ENCODE peak calls at places on chromosomes 13 and 19, in ten cellular contexts. J is Karpas-422; W is iris pigment epithelial cell; A is ureter; U is activated naive CD4-positive, alpha-beta T cell treated with anti-CD3 and anti-CD28 coated beads, Interleukin-2, amount 50 U/mL, for 16 hours; D is SW480; B is CD4-positive, CD25-positive, alpha-beta regulatory T cell; K is nucleus accumbens; R is AG08396; Y is GOT3. C is an unnamed sample.
A peak's percentile ranks its signal among the peaks of the same experiment; 100 is the strongest.

GRCh38 chr13:71017607-71018006 is 849.4 kb downstream of the DACH1 start:
- DNase-seq in J (no peak), W (no peak), A (no peak), U (no peak), D (no peak), B (no peak), K (no peak), R (no peak), Y (no peak), C (no peak)

GRCh38 chr19:52742516-52742915 is 7.7 kb upstream of the ZNF611 start:
- DNase-seq in J (no peak), W (peak; percentile 26), A (no peak), U (no peak), D (no peak), B (no peak), K (no peak), R (no peak), Y (no peak), C (no peak)

GRCh38 chr19:3346677-3347353 is 19.6 kb upstream of the NFIC start:
- DNase-seq in J (no peak), W (no peak), A (peak; percentile 83), U (no peak), D (no peak), B (no peak), K (peak; percentile 86), R (peak; percentile 70), Y (no peak), C (peak; percentile 87)

GRCh38 chr19:41366089-41366488 is 2.1 kb upstream of the B9D2 start:
- DNase-seq in J (peak; percentile 64), W (no peak), A (no peak), U (no peak), D (peak; percentile 46), B (peak; percentile 46), K (no peak), R (no peak), Y (no peak), C (no peak)

GRCh38 chr19:2528543-2529173 is 52.7 kb downstream of the GADD45B start:
- DNase-seq in J (no peak), W (peak; percentile 17), A (no peak), U (no peak), D (no peak), B (no peak), K (no peak), R (peak; percentile 2), Y (no peak), C (no peak)

GRCh38 chr13:105991622-105992254 is 543.7 kb downstream of the EFNB2 start:
- DNase-seq in J (no peak), W (peak; percentile 77), A (peak; percentile 54), U (no peak), D (no peak), B (no peak), K (no peak), R (peak; percentile 56), Y (no peak), C (no peak)

GRCh38 chr13:21338651-21339278 is 120.3 kb downstream of the ZDHHC20 start:
- DNase-seq in J (no peak), W (no peak), A (no peak), U (no peak), D (no peak), B (no peak), K (no peak), R (no peak), Y (no peak), C (no peak)

GRCh38 chr13:73466561-73466960 is 407.8 kb downstream of the KLF5 start:
- DNase-seq in J (no peak), W (no peak), A (no peak), U (no peak), D (no peak), B (no peak), K (no peak), R (no peak), Y (no peak), C (no peak)

GRCh38 chr19:51440846-51441409 is 17.3 kb downstream of the SIGLEC8 start:
- DNase-seq in J (no peak), W (no peak), A (no peak), U (peak; percentile 53), D (peak; percentile 36), B (no peak), K (no peak), R (no peak), Y (no peak), C (no peak)

GRCh38 chr13:41697578-41697977 is 240.2 kb downstream of the RGCC start:
- DNase-seq in J (no peak), W (no peak), A (no peak), U (no peak), D (no peak), B (no peak), K (no peak), R (no peak), Y (no peak), C (no peak)

GRCh38 chr19:30406220-30406944 is 34.2 kb downstream of the ZNF536 start:
- DNase-seq in J (peak; percentile 85), W (no peak), A (peak; percentile 56), U (no peak), D (peak; percentile 21), B (no peak), K (peak; percentile 50), R (peak; percentile 61), Y (no peak), C (peak; percentile 27)

GRCh38 chr13:26497991-26498423 is 59.5 kb upstream of the WASF3 start:
- DNase-seq in J (no peak), W (peak; percentile 97), A (no peak), U (no peak), D (no peak), B (no peak), K (no peak), R (peak; percentile 64), Y (no peak), C (no peak)

GRCh38 chr19:53782698-53783097 is 41.4 kb downstream of the NLRP12 start:
- DNase-seq in J (no peak), W (no peak), A (no peak), U (no peak), D (no peak), B (no peak), K (no peak), R (no peak), Y (no peak), C (no peak)

GRCh38 chr19:43674630-43674982 is 4.6 kb upstream of the PLAUR start:
- DNase-seq in J (no peak), W (peak; percentile 44), A (no peak), U (no peak), D (no peak), B (no peak), K (no peak), R (no peak), Y (no peak), C (no peak)

GRCh38 chr19:18496167-18496979 is 25.5 kb downstream of the ELL start:
- DNase-seq in J (no peak), W (peak; percentile 89), A (no peak), U (peak; percentile 28), D (peak; percentile 20), B (peak; percentile 72), K (no peak), R (peak; percentile 50), Y (no peak), C (peak; percentile 73)

GRCh38 chr19:29528946-29529645 is 3.3 kb downstream of the VSTM2B start:
- DNase-seq in J (no peak), W (no peak), A (no peak), U (no peak), D (no peak), B (no peak), K (no peak), R (no peak), Y (no peak), C (no peak)